ENCODE peak calls at places on chromosomes 3 and 15, in nine cellular contexts. S, G, U, N, D, Q, K, B and F are unnamed samples.

GRCh38 chr3:119318871-119319270 is 24.7 kb downstream of the ARHGAP31 start:
- DNase-seq in S (no peak), G (no peak), U (no peak), N (peak; percentile 78), D (peak; percentile 64), Q (no peak), K (no peak), B (no peak), F (peak; percentile 62)

GRCh38 chr3:67018105-67018788 is 20.1 kb downstream of the KBTBD8 start:
- DNase-seq in S (peak; percentile 23), G (no peak), U (peak; percentile 24), N (no peak), D (no peak), Q (no peak), K (no peak), B (no peak), F (peak; percentile 4)

GRCh38 chr3:193040836-193041672 is 123.4 kb upstream of the MB21D2 start:
- DNase-seq in S (peak; percentile 14), G (no peak), U (no peak), N (peak; percentile 41), D (peak; percentile 51), Q (peak; percentile 14), K (peak; percentile 56), B (no peak), F (peak; percentile 38)

GRCh38 chr3:14678015-14678503 is 3.1 kb downstream of the C3orf20 start:
- DNase-seq in S (peak; percentile 43), G (no peak), U (no peak), N (no peak), D (no peak), Q (no peak), K (no peak), B (no peak), F (no peak)

GRCh38 chr3:177037241-177037640 is 160.0 kb downstream of the TBL1XR1 start:
- DNase-seq in S (peak; percentile 49), G (no peak), U (no peak), N (no peak), D (no peak), Q (no peak), K (no peak), B (no peak), F (peak; percentile 52)

GRCh38 chr3:60160792-60161175 is 1090.5 kb downstream of the FHIT start:
- DNase-seq in S (no peak), G (no peak), U (no peak), N (no peak), D (no peak), Q (no peak), K (no peak), B (no peak), F (no peak)

GRCh38 chr3:135967867-135968266 is 2.3 kb downstream of the PPP2R3A start:
- DNase-seq in S (no peak), G (no peak), U (no peak), N (no peak), D (no peak), Q (no peak), K (no peak), B (no peak), F (no peak)

GRCh38 chr3:152853196-152853595 is 18.3 kb downstream of the P2RY1 start:
- DNase-seq in S (no peak), G (no peak), U (no peak), N (peak; percentile 24), D (peak; percentile 61), Q (no peak), K (no peak), B (no peak), F (no peak)

GRCh38 chr3:72193768-72194463 is 409.0 kb upstream of the PROK2 start:
- DNase-seq in S (no peak), G (no peak), U (no peak), N (peak; percentile 92), D (no peak), Q (no peak), K (no peak), B (no peak), F (peak; percentile 57)

GRCh38 chr3:186099178-186099577 is 9.7 kb downstream of the ETV5 start:
- DNase-seq in S (peak; percentile 85), G (no peak), U (no peak), N (peak; percentile 73), D (peak; percentile 57), Q (no peak), K (peak; percentile 87), B (no peak), F (peak; percentile 89)

GRCh38 chr15:80152896-80153876 is at the start of gene FAH:
- DNase-seq in S (peak; percentile 50), G (no peak), U (peak; percentile 66), N (peak; percentile 48), D (peak; percentile 41), Q (no peak), K (peak; percentile 75), B (no peak), F (peak; percentile 65)

GRCh38 chr3:108234387-108234957 is 12.2 kb upstream of the IFT57 start:
- DNase-seq in S (no peak), G (no peak), U (no peak), N (peak; percentile 62), D (no peak), Q (no peak), K (peak; percentile 18), B (no peak), F (peak; percentile 94)

GRCh38 chr3:66196633-66197032 is 24.2 kb upstream of the SLC25A26 start:
- DNase-seq in S (no peak), G (no peak), U (no peak), N (no peak), D (peak; percentile 17), Q (no peak), K (no peak), B (no peak), F (peak; percentile 5)

GRCh38 chr3:12994607-12995388 is 78.4 kb downstream of the IQSEC1 start:
- DNase-seq in S (peak; percentile 92), G (peak; percentile 82), U (peak; percentile 86), N (peak; percentile 50), D (peak; percentile 60), Q (peak; percentile 95), K (peak; percentile 95), B (peak; percentile 99), F (peak; percentile 81)